ENCODE peak calls at places on chromosomes 16 and 17, in six cellular contexts. S, J, Y, L, X and F are unnamed samples.

GRCh38 chr16:86640265-86640843 is 62.0 kb downstream of the FOXL1 start:
- DNase-seq in S (no peak), J (peak; percentile 60), Y (no peak), L (no peak), X (no peak), F (no peak)

GRCh38 chr16:54546481-54546880 is 259.9 kb upstream of the IRX3 start:
- DNase-seq in S (no peak), J (no peak), Y (no peak), L (no peak), X (no peak), F (no peak)

GRCh38 chr17:43667506-43668438 is 6.0 kb upstream of the MEOX1 start:
- DNase-seq in S (no peak), J (no peak), Y (no peak), L (no peak), X (no peak), F (no peak)

GRCh38 chr17:71180801-71181385 is 939.9 kb upstream of the SOX9 start:
- DNase-seq in S (no peak), J (no peak), Y (no peak), L (no peak), X (no peak), F (no peak)

GRCh38 chr16:23765933-23766332 is 11.1 kb downstream of the CHP2 start:
- DNase-seq in S (no peak), J (no peak), Y (no peak), L (no peak), X (no peak), F (no peak)

GRCh38 chr17:56112086-56112485 is 41.2 kb upstream of the ANKFN1 start:
- DNase-seq in S (no peak), J (no peak), Y (no peak), L (no peak), X (no peak), F (no peak)

GRCh38 chr17:1323336-1323735 is 43.9 kb downstream of the TRARG1 start:
- DNase-seq in S (no peak), J (no peak), Y (no peak), L (no peak), X (no peak), F (no peak)

GRCh38 chr16:12470311-12471229 is 333.1 kb downstream of the CPPED1 start:
- DNase-seq in S (no peak), J (peak; percentile 77), Y (no peak), L (peak; percentile 40), X (no peak), F (peak; percentile 75)

GRCh38 chr16:62225675-62226074 is 189.4 kb upstream of the CDH8 start:
- DNase-seq in S (peak; percentile 17), J (peak; percentile 68), Y (peak; percentile 3), L (peak; percentile 41), X (peak; percentile 96), F (peak; percentile 60)

GRCh38 chr17:63071797-63072196 is 105.8 kb downstream of the TANC2 start:
- DNase-seq in S (no peak), J (no peak), Y (no peak), L (no peak), X (no peak), F (no peak)

GRCh38 chr17:59361916-59362810 is 30.7 kb downstream of the YPEL2 start:
- DNase-seq in S (no peak), J (no peak), Y (no peak), L (no peak), X (no peak), F (no peak)

GRCh38 chr16:8729779-8730334 is 55.4 kb downstream of the ABAT start:
- DNase-seq in S (no peak), J (no peak), Y (no peak), L (no peak), X (no peak), F (no peak)

GRCh38 chr17:58783380-58783779 is 27.7 kb downstream of the PPM1E start:
- DNase-seq in S (no peak), J (no peak), Y (no peak), L (no peak), X (no peak), F (no peak)

GRCh38 chr16:3965306-3965705 is 84.8 kb upstream of the CREBBP start:
- DNase-seq in S (no peak), J (no peak), Y (no peak), L (no peak), X (no peak), F (no peak)

GRCh38 chr16:57477531-57478202 is 8.6 kb downstream of the DOK4 start:
- DNase-seq in S (no peak), J (no peak), Y (no peak), L (no peak), X (no peak), F (no peak)

GRCh38 chr16:52773026-52773425 is 226.1 kb upstream of the TOX3 start:
- DNase-seq in S (no peak), J (no peak), Y (no peak), L (no peak), X (no peak), F (no peak)

GRCh38 chr16:21611546-21612384 is 12.4 kb downstream of the METTL9 start:
- DNase-seq in S (no peak), J (no peak), Y (no peak), L (no peak), X (peak; percentile 62), F (no peak)

GRCh38 chr16:80433617-80434016 is 107.2 kb upstream of the DYNLRB2 start:
- DNase-seq in S (no peak), J (no peak), Y (no peak), L (no peak), X (no peak), F (no peak)

GRCh38 chr16:260326-260725 is 15.4 kb downstream of the RGS11 start:
- DNase-seq in S (no peak), J (no peak), Y (no peak), L (no peak), X (no peak), F (no peak)

GRCh38 chr16:58649707-58650106 is 20.1 kb upstream of the CNOT1 start:
- DNase-seq in S (no peak), J (no peak), Y (no peak), L (no peak), X (no peak), F (no peak)

GRCh38 chr17:35973333-35974260 is 7.7 kb downstream of the CCL16 start:
- DNase-seq in S (no peak), J (peak; percentile 29), Y (no peak), L (no peak), X (no peak), F (no peak)

GRCh38 chr17:33520404-33521032 is 227.4 kb upstream of the ASIC2 start:
- DNase-seq in S (peak; percentile 71), J (peak; percentile 39), Y (peak; percentile 61), L (peak; percentile 18), X (peak; percentile 77), F (peak; percentile 40)

GRCh38 chr17:2215616-2216364 is 87.8 kb downstream of the SMG6 start:
- DNase-seq in S (no peak), J (peak; percentile 88), Y (no peak), L (peak; percentile 67), X (no peak), F (peak; percentile 79)

GRCh38 chr16:46884513-46885293 is 541 bp downstream of the GPT2 start:
- DNase-seq in S (peak; percentile 37), J (no peak), Y (no peak), L (no peak), X (peak; percentile 46), F (no peak)

GRCh38 chr16:66133641-66134402 is 232.7 kb upstream of the CDH5 start:
- DNase-seq in S (no peak), J (no peak), Y (no peak), L (no peak), X (no peak), F (no peak)

GRCh38 chr16:49921791-49922456 is 66.0 kb upstream of the ZNF423 start:
- DNase-seq in S (peak; percentile 67), J (peak; percentile 58), Y (peak; percentile 66), L (peak; percentile 40), X (peak; percentile 83), F (peak; percentile 44)

GRCh38 chr16:12057276-12057675 is 80.7 kb downstream of the SNX29 start:
- DNase-seq in S (no peak), J (no peak), Y (no peak), L (peak; percentile 48), X (no peak), F (no peak)

GRCh38 chr17:81025756-81026155 is 9.2 kb upstream of the BAIAP2 start:
- DNase-seq in S (no peak), J (peak; percentile 15), Y (no peak), L (peak; percentile 52), X (no peak), F (no peak)
- H3K4me1 ChIP-seq in S (peaks cover 14% of the 10 kb centered on the region), J (peaks cover 27% of the 10 kb centered on the region), Y (peaks cover 7% of the 10 kb centered on the region), L (peaks cover 35% of the 10 kb centered on the region), X (no peaks in the 10 kb centered on the region), F (peaks cover 36% of the 10 kb centered on the region)

GRCh38 chr17:50529849-50530248 is 2.7 kb upstream of the EPN3 start:
- DNase-seq in S (no peak), J (no peak), Y (no peak), L (no peak), X (no peak), F (no peak)
- H3K4me1 ChIP-seq in S (peaks cover 21% of the 10 kb centered on the region), J (peaks cover 24% of the 10 kb centered on the region), Y (peaks cover 28% of the 10 kb centered on the region), L (peaks cover 14% of the 10 kb centered on the region), X (no peaks in the 10 kb centered on the region), F (peaks cover 29% of the 10 kb centered on the region)

GRCh38 chr16:83946781-83947566 is 6.1 kb upstream of the OSGIN1 start:
- DNase-seq in S (no peak), J (no peak), Y (no peak), L (no peak), X (no peak), F (no peak)

GRCh38 chr16:83947642-83948234 is 5.3 kb upstream of the OSGIN1 start:
- DNase-seq in S (no peak), J (no peak), Y (no peak), L (no peak), X (no peak), F (no peak)

GRCh38 chr16:83951544-83951943 is 1.5 kb upstream of the OSGIN1 start:
- DNase-seq in S (no peak), J (no peak), Y (no peak), L (no peak), X (no peak), F (no peak)

GRCh38 chr16:83949724-83950001 is 3.4 kb upstream of the OSGIN1 start:
- DNase-seq in S (no peak), J (no peak), Y (no peak), L (no peak), X (no peak), F (no peak)

GRCh38 chr16:83948914-83949723 is 3.9 kb upstream of the OSGIN1 start:
- DNase-seq in S (no peak), J (no peak), Y (no peak), L (no peak), X (no peak), F (no peak)
- H3K4me1 ChIP-seq in S (peaks cover 15% of the 10 kb centered on the region), J (peaks cover 20% of the 10 kb centered on the region), Y (peaks cover 14% of the 10 kb centered on the region), L (peaks cover 7% of the 10 kb centered on the region), X (peaks cover 11% of the 10 kb centered on the region), F (peaks cover 21% of the 10 kb centered on the region)

DNA sequence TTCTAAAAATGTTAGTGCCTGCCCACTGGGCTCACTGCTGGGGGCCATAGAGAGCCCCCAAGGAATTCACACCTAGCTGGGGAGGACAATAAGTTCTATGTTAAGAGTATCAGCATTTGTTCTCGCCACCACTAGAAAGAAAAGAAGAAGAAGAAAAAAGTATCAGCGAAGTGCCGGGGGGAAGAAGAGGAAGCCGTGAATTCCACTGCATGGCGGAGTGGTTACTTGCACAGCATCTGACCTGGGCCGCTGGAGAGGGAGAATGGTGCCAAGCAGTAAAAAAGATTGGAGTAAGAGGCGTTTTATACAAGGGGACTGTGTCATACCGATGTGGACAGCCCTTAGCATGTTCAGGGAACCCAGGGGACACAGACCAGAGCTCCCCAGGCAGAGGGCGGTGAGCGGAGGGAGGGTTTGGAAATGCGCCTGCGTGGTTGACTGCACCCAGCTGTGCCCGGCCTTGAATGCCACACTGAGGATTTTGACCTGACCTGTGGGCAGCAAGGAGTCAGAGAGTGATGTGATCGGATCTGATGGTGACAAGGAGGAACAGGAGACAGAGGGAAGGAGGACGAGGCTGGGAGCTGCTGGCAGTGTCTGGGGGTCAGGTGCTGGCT is 52.9 kb downstream of the PLXDC1 start:
- DNase-seq in S (no peak), J (no peak), Y (no peak), L (no peak), X (no peak), F (no peak)
- H3K4me1 ChIP-seq in S (peaks cover 5% of the 10 kb centered on the region), J (peaks cover 64% of the 10 kb centered on the region), Y (no peaks in the 10 kb centered on the region), L (no peaks in the 10 kb centered on the region), X (no peaks in the 10 kb centered on the region), F (peaks cover 67% of the 10 kb centered on the region)